ENCODE peak calls at places on chromosome 12, in five cellular contexts. One of them, this sample, is unnamed.

GRCh38 chr12:31324845-31325523 is 966 bp downstream of the SINHCAF start:
- DNase-seq in transverse colon: peak
- DNase-seq in astrocyte of the spinal cord: peak
- DNase-seq in PC-9: peak
- DNase-seq in sigmoid colon: peak
- DNase-seq in this sample: no peak

GRCh38 chr12:120905856-120906384 is 1.8 kb upstream of the SPPL3 start:
- DNase-seq in transverse colon: no peak
- DNase-seq in astrocyte of the spinal cord: no peak
- DNase-seq in PC-9: no peak
- DNase-seq in sigmoid colon: no peak
- DNase-seq in this sample: no peak

GRCh38 chr12:108980831-108981618 is 39.8 kb downstream of the SVOP start:
- DNase-seq in transverse colon: no peak
- DNase-seq in astrocyte of the spinal cord: peak
- DNase-seq in PC-9: no peak
- DNase-seq in sigmoid colon: no peak
- DNase-seq in this sample: peak

GRCh38 chr12:132489078-132489601 is 811 bp upstream of the FBRSL1 start:
- DNase-seq in transverse colon: peak
- DNase-seq in astrocyte of the spinal cord: no peak
- DNase-seq in PC-9: no peak
- DNase-seq in sigmoid colon: peak
- DNase-seq in this sample: no peak

GRCh38 chr12:14773685-14774073 is 29.6 kb downstream of the WBP11 start:
- DNase-seq in transverse colon: no peak
- DNase-seq in astrocyte of the spinal cord: no peak
- DNase-seq in PC-9: no peak
- DNase-seq in sigmoid colon: no peak
- DNase-seq in this sample: no peak

GRCh38 chr12:16006752-16007151 is 95.6 kb downstream of the DERA start:
- DNase-seq in transverse colon: no peak
- DNase-seq in astrocyte of the spinal cord: no peak
- DNase-seq in PC-9: no peak
- DNase-seq in sigmoid colon: no peak
- DNase-seq in this sample: no peak

GRCh38 chr12:92648242-92649031 is 54.4 kb upstream of the PLEKHG7 start:
- DNase-seq in transverse colon: no peak
- DNase-seq in astrocyte of the spinal cord: peak
- DNase-seq in PC-9: no peak
- DNase-seq in sigmoid colon: no peak
- DNase-seq in this sample: no peak

GRCh38 chr12:120091371-120092090 is 25.0 kb downstream of the RAB35 start:
- DNase-seq in transverse colon: no peak
- DNase-seq in astrocyte of the spinal cord: no peak
- DNase-seq in PC-9: no peak
- DNase-seq in sigmoid colon: no peak
- DNase-seq in this sample: no peak

GRCh38 chr12:44428825-44429224 is 447.3 kb downstream of the NELL2 start:
- DNase-seq in transverse colon: no peak
- DNase-seq in astrocyte of the spinal cord: no peak
- DNase-seq in PC-9: no peak
- DNase-seq in sigmoid colon: no peak
- DNase-seq in this sample: no peak

GRCh38 chr12:8566525-8566924 is 25.8 kb upstream of the CLEC4E start:
- DNase-seq in transverse colon: no peak
- DNase-seq in astrocyte of the spinal cord: no peak
- DNase-seq in PC-9: no peak
- DNase-seq in sigmoid colon: no peak
- DNase-seq in this sample: no peak

GRCh38 chr12:71746983-71747611 is 7.6 kb upstream of the RAB21 start:
- DNase-seq in transverse colon: peak
- DNase-seq in astrocyte of the spinal cord: peak
- DNase-seq in PC-9: peak
- DNase-seq in sigmoid colon: no peak
- DNase-seq in this sample: no peak

GRCh38 chr12:52633383-52633782 is 15.0 kb upstream of the KRT73 start:
- DNase-seq in transverse colon: no peak
- DNase-seq in astrocyte of the spinal cord: no peak
- DNase-seq in PC-9: no peak
- DNase-seq in sigmoid colon: no peak
- DNase-seq in this sample: no peak

GRCh38 chr12:31517994-31518393 is 72.9 kb downstream of the DENND5B start:
- DNase-seq in transverse colon: no peak
- DNase-seq in astrocyte of the spinal cord: peak
- DNase-seq in PC-9: no peak
- DNase-seq in sigmoid colon: no peak
- DNase-seq in this sample: no peak

GRCh38 chr12:21992823-21993222 is 51.6 kb upstream of the ABCC9 start:
- DNase-seq in transverse colon: peak
- DNase-seq in astrocyte of the spinal cord: no peak
- DNase-seq in PC-9: no peak
- DNase-seq in sigmoid colon: no peak
- DNase-seq in this sample: no peak

GRCh38 chr12:5716221-5716620 is 228.8 kb downstream of the ANO2 start:
- DNase-seq in transverse colon: peak
- DNase-seq in astrocyte of the spinal cord: no peak
- DNase-seq in PC-9: no peak
- DNase-seq in sigmoid colon: no peak
- DNase-seq in this sample: no peak

GRCh38 chr12:52029686-52030085 is 21.6 kb upstream of the NR4A1 start:
- DNase-seq in transverse colon: no peak
- DNase-seq in astrocyte of the spinal cord: peak
- DNase-seq in PC-9: peak
- DNase-seq in sigmoid colon: no peak
- DNase-seq in this sample: peak

GRCh38 chr12:53173085-53173715 is 7.3 kb upstream of the ZNF740 start:
- DNase-seq in transverse colon: no peak
- DNase-seq in astrocyte of the spinal cord: peak
- DNase-seq in PC-9: no peak
- DNase-seq in sigmoid colon: no peak
- DNase-seq in this sample: no peak

GRCh38 chr12:25675808-25676207 is 122.7 kb upstream of the LMNTD1 start:
- DNase-seq in transverse colon: no peak
- DNase-seq in astrocyte of the spinal cord: peak
- DNase-seq in PC-9: no peak
- DNase-seq in sigmoid colon: no peak
- DNase-seq in this sample: no peak

GRCh38 chr12:2341871-2342270 is 289.1 kb downstream of the CACNA1C start:
- DNase-seq in transverse colon: no peak
- DNase-seq in astrocyte of the spinal cord: peak
- DNase-seq in PC-9: no peak
- DNase-seq in sigmoid colon: no peak
- DNase-seq in this sample: peak

GRCh38 chr12:85923767-85924331 is 49.8 kb downstream of the NTS start:
- DNase-seq in transverse colon: no peak
- DNase-seq in astrocyte of the spinal cord: peak
- DNase-seq in PC-9: no peak
- DNase-seq in sigmoid colon: no peak
- DNase-seq in this sample: peak

GRCh38 chr12:108649126-108649525 is 15.4 kb upstream of the SELPLG start:
- DNase-seq in transverse colon: no peak
- DNase-seq in astrocyte of the spinal cord: peak
- DNase-seq in PC-9: no peak
- DNase-seq in sigmoid colon: no peak
- DNase-seq in this sample: no peak

GRCh38 chr12:8453796-8454195 is 2.0 kb upstream of the CLEC6A start:
- DNase-seq in transverse colon: no peak
- DNase-seq in astrocyte of the spinal cord: no peak
- DNase-seq in PC-9: no peak
- DNase-seq in sigmoid colon: no peak
- DNase-seq in this sample: no peak

GRCh38 chr12:92721130-92721529 is 18.3 kb downstream of the PLEKHG7 start:
- DNase-seq in transverse colon: no peak
- DNase-seq in astrocyte of the spinal cord: peak
- DNase-seq in PC-9: no peak
- DNase-seq in sigmoid colon: no peak
- DNase-seq in this sample: no peak

DNA sequence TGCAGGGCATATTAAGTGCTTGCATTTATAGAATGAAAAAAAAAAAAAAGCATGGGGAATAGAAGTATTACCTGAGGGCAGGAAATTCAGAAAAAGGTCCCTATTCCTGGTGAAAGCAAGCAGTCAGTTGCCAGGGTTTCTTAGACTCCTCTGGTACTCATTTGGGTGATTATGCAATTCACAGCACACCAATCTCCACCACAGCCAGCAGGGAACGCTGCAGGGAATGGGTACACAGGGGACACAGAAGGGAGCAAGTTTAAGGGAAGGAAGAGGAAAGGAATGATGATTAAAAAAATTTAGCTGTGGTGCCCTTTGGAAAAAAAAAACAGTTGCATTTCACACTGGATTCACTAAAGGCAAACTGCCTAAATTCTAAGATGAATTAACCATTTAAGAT is 14.2 kb downstream of the BLTP3B start:
- DNase-seq in transverse colon: peak
- DNase-seq in astrocyte of the spinal cord: peak
- DNase-seq in PC-9: no peak
- DNase-seq in sigmoid colon: no peak
- DNase-seq in this sample: no peak
- H3K4me3 ChIP-seq in transverse colon: no peak
- H3K4me3 ChIP-seq in astrocyte of the spinal cord: no peak
- H3K4me3 ChIP-seq in PC-9: no peak
- H3K4me3 ChIP-seq in sigmoid colon: no peak
- H3K4me3 ChIP-seq in this sample: no peak

DNA sequence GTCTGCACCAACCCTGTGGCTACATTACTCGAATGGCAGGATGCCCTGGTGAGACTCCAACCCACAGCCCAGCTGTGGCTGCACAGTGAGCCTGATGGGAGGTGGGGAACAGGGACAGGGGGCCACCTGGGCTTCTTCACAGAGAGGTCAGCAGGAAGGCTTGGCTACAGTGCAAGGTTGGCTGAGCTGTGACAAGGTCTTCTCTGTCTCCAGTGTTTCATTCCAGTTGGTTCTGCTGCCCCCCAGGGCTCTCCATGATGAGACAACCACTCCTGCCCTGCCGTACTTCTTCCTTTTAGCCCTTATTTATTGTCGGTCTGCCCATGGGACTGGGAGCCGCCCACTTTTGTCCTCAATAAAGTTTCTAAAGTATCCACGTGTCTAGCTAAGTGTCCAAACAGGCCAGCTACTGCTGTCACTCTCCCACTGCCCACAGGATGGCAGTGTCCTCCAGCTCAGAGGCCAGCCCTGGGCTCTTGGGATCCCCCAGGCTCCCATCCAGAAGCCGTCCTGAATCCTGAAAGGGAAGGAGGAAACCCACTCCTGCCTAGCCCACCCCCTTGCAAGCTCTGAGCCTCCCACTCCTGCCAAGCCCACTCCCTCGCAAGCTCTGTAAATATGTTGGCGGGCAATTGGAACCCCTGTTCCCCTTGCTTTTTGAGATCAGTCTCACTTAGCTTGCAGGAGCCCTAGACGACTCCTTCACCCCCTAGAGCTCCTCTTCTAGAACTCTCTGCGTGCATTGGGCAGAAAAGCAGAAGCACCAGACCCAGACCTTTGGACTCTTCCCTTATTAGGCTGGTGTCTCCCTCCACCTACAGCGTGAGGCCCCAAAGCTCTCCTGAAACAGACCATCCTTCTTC is 5.4 kb downstream of the C1QL4 start:
- DNase-seq in transverse colon: peak
- DNase-seq in astrocyte of the spinal cord: peak
- DNase-seq in PC-9: peak
- DNase-seq in sigmoid colon: peak
- DNase-seq in this sample: no peak
- TF ChIP-seq CTCF in transverse colon: peak
- TF ChIP-seq CTCF in astrocyte of the spinal cord: peak
- TF ChIP-seq CTCF in PC-9: peak
- TF ChIP-seq CTCF in sigmoid colon: peak
- TF ChIP-seq CTCF in this sample: peak

GRCh38 chr12:62882696-62883095 is 52.3 kb downstream of the PPM1H start:
- DNase-seq in transverse colon: no peak
- DNase-seq in astrocyte of the spinal cord: no peak
- DNase-seq in PC-9: no peak
- DNase-seq in sigmoid colon: no peak
- DNase-seq in this sample: no peak

GRCh38 chr12:62891805-62892549 is 43.0 kb downstream of the PPM1H start:
- DNase-seq in transverse colon: no peak
- DNase-seq in astrocyte of the spinal cord: no peak
- DNase-seq in PC-9: no peak
- DNase-seq in sigmoid colon: no peak
- DNase-seq in this sample: no peak

GRCh38 chr12:62885242-62885641 is 49.7 kb downstream of the PPM1H start:
- DNase-seq in transverse colon: no peak
- DNase-seq in astrocyte of the spinal cord: no peak
- DNase-seq in PC-9: no peak
- DNase-seq in sigmoid colon: no peak
- DNase-seq in this sample: no peak

GRCh38 chr12:62882140-62882539 is 52.8 kb downstream of the PPM1H start:
- DNase-seq in transverse colon: no peak
- DNase-seq in astrocyte of the spinal cord: no peak
- DNase-seq in PC-9: no peak
- DNase-seq in sigmoid colon: no peak
- DNase-seq in this sample: no peak

DNA sequence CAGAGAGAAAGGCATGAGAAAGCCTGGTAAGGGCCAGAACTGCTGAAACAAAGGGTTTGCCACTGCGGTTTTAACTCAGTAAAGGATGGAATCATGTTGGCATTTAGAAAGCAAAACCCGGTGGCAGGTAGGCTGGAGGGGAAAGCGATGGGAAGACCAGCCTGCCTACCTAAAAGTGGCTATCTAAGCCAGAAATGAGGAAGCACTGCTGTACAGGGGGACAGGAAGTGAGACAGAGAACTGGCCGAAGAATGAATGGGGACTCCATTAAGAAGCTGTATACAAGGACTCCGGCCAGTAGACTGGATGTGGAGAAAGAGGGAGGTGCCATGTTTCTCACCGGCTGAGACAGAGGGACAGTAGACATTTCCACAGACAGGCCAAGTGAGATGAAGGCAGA is 48.2 kb downstream of the PPM1H start:
- DNase-seq in transverse colon: no peak
- DNase-seq in astrocyte of the spinal cord: no peak
- DNase-seq in PC-9: no peak
- DNase-seq in sigmoid colon: no peak
- DNase-seq in this sample: no peak
- H3K4me3 ChIP-seq in transverse colon: no peak
- H3K4me3 ChIP-seq in astrocyte of the spinal cord: no peak
- H3K4me3 ChIP-seq in PC-9: no peak
- H3K4me3 ChIP-seq in sigmoid colon: no peak
- H3K4me3 ChIP-seq in this sample: no peak

DNA sequence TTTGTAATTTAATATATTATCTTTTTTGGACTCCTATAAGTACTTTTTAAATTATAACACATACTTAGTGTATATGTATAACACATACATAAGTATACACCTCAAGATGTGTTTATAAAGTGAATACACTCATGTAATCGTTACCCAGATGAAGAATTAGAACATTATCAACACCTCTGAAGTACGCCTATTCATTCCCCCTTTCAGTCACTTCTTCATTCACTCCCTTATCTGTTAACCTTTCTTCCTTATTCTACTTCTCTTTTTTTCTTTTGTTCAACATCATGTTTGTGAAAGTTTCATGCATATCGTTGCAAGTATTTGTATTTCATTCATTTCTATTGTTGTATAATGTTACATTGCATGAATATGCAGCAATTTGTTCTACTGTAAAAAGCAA is 98.5 kb downstream of the ARID2 start:
- DNase-seq in transverse colon: no peak
- DNase-seq in astrocyte of the spinal cord: no peak
- DNase-seq in PC-9: no peak
- DNase-seq in sigmoid colon: no peak
- DNase-seq in this sample: no peak
- TF ChIP-seq CTCF in transverse colon: no peak
- TF ChIP-seq CTCF in astrocyte of the spinal cord: no peak
- TF ChIP-seq CTCF in PC-9: no peak
- TF ChIP-seq CTCF in sigmoid colon: no peak
- TF ChIP-seq CTCF in this sample: no peak

This sample was measured in retinal pigment epithelial cell.